ENCODE peak calls at places on chromosomes 3 and 15, in ten cellular contexts. H is dorsolateral prefrontal cortex, K is A172, I is retinal pigment epithelial cell, D is type B pancreatic cell, T is T follicular helper cell, B is A549, W is heart right ventricle, Z is WERI-Rb-1, U is cardiac fibroblast. O is an unnamed sample.

GRCh38 chr3:102104093-102104492 is 254.8 kb downstream of the NFKBIZ start:
- DNase-seq in W (no peak), I (no peak), T (no peak), B (no peak), Z (no peak), D (no peak), U (peak), H (no peak), K (no peak), O (no peak)

GRCh38 chr3:65146149-65146548 is 458.3 kb upstream of the ADAMTS9 start:
- DNase-seq in U (peak), D (no peak), Z (no peak), W (no peak), B (no peak), K (peak), H (no peak), T (no peak), I (no peak), O (no peak)

GRCh38 chr15:57503911-57504598 is 87.6 kb upstream of the MYZAP start:
- DNase-seq in H (no peak), U (peak), I (no peak), K (no peak), Z (no peak), B (no peak), T (no peak), W (no peak), D (no peak), O (no peak)

GRCh38 chr15:80989110-80989517 is 505 bp downstream of the MESD start:
- DNase-seq in K (no peak), H (no peak), U (no peak), D (no peak), B (peak), I (no peak), Z (no peak), T (no peak), W (no peak), O (no peak)

GRCh38 chr3:178421069-178421468 is 115.2 kb upstream of the KCNMB2 start:
- DNase-seq in U (no peak), I (no peak), Z (no peak), T (no peak), D (no peak), W (no peak), K (no peak), H (no peak), B (no peak), O (no peak)

GRCh38 chr15:49815506-49815905 is 194.7 kb downstream of the DTWD1 start:
- DNase-seq in Z (no peak), D (no peak), H (no peak), I (no peak), W (no peak), K (no peak), U (peak), T (no peak), B (no peak), O (no peak)

GRCh38 chr3:98807565-98807964 is 44.4 kb downstream of the ST3GAL6 start:
- DNase-seq in H (no peak), B (no peak), W (no peak), U (peak), I (no peak), K (no peak), T (no peak), D (no peak), Z (no peak), O (no peak)

GRCh38 chr15:31474059-31474868 is 147.6 kb downstream of the KLF13 start:
- DNase-seq in B (no peak), D (no peak), W (no peak), H (no peak), U (no peak), K (no peak), Z (no peak), I (no peak), T (no peak), O (no peak)

GRCh38 chr15:41965441-41966413 is 6.6 kb downstream of the EHD4 start:
- DNase-seq in H (no peak), I (no peak), T (no peak), W (peak), U (peak), B (no peak), K (no peak), Z (no peak), D (peak), O (no peak)

GRCh38 chr3:100044369-100044768 is 69.9 kb downstream of the FILIP1L start:
- DNase-seq in T (no peak), D (no peak), Z (no peak), B (no peak), U (no peak), W (no peak), H (no peak), I (no peak), K (no peak), O (no peak)

GRCh38 chr3:39146083-39146501 is 7.3 kb downstream of the CSRNP1 start:
- DNase-seq in B (no peak), I (no peak), K (peak), H (no peak), T (no peak), Z (no peak), D (no peak), W (no peak), U (peak), O (no peak)

GRCh38 chr3:21392521-21392920 is 358.5 kb downstream of the ZNF385D start:
- DNase-seq in I (peak), T (no peak), W (no peak), B (no peak), H (no peak), U (peak), K (no peak), D (no peak), Z (no peak), O (no peak)

GRCh38 chr3:177335728-177336127 is 138.4 kb upstream of the TBL1XR1 start:
- DNase-seq in Z (no peak), B (no peak), U (peak), K (peak), T (no peak), W (no peak), D (no peak), I (no peak), H (no peak), O (no peak)

GRCh38 chr3:103963599-103963998 is 1403.1 kb upstream of the ALCAM start:
- DNase-seq in U (no peak), B (no peak), H (no peak), D (no peak), Z (no peak), T (no peak), K (no peak), W (no peak), I (no peak), O (no peak)

GRCh38 chr15:35885870-35886269 is 339.9 kb upstream of the DPH6 start:
- DNase-seq in K (peak), D (no peak), U (no peak), W (no peak), H (no peak), I (no peak), T (no peak), Z (no peak), B (no peak), O (no peak)

GRCh38 chr3:30631237-30631961 is 25.0 kb downstream of the TGFBR2 start:
- DNase-seq in T (peak), D (no peak), W (no peak), Z (no peak), B (no peak), U (peak), I (peak), K (peak), H (no peak), O (peak)

GRCh38 chr3:149541091-149541491 is 66.6 kb downstream of the TM4SF4 start:
- DNase-seq in B (peak), T (no peak), H (no peak), Z (no peak), U (peak), D (no peak), I (no peak), W (no peak), K (peak), O (no peak)

GRCh38 chr3:24480497-24480896 is 14.2 kb downstream of the THRB start:
- DNase-seq in U (no peak), B (no peak), Z (no peak), D (no peak), W (no peak), T (no peak), H (no peak), K (no peak), I (no peak), O (no peak)

GRCh38 chr3:99298661-99299060 is 339.7 kb upstream of the COL8A1 start:
- DNase-seq in T (no peak), H (no peak), I (no peak), D (no peak), Z (no peak), U (no peak), W (no peak), B (no peak), K (no peak), O (no peak)

GRCh38 chr15:40693904-40694705 is 869 bp upstream of the RAD51 start:
- DNase-seq in I (no peak), H (no peak), Z (peak), W (no peak), D (no peak), U (peak), B (no peak), K (no peak), T (no peak), O (no peak)

GRCh38 chr3:15220661-15221060 is 14.6 kb downstream of the CAPN7 start:
- DNase-seq in H (no peak), W (no peak), K (no peak), I (no peak), U (no peak), B (no peak), D (no peak), T (no peak), Z (peak), O (no peak)

GRCh38 chr3:122668930-122669730 is 11.5 kb upstream of the PARP14 start:
- DNase-seq in W (no peak), K (no peak), I (no peak), T (no peak), Z (no peak), B (peak), H (no peak), U (peak), D (no peak), O (no peak)

GRCh38 chr3:45942051-45942825 is 1.0 kb upstream of the CXCR6 start:
- DNase-seq in U (no peak), I (peak), B (no peak), H (no peak), K (no peak), W (no peak), Z (peak), T (no peak), D (no peak), O (no peak)

GRCh38 chr3:181558870-181559269 is 152.9 kb upstream of the SOX2 start:
- DNase-seq in T (no peak), Z (no peak), K (peak), I (peak), U (no peak), D (no peak), W (peak), H (no peak), B (no peak), O (no peak)

GRCh38 chr3:180610981-180611380 is 9.0 kb downstream of the TTC14 start:
- DNase-seq in H (no peak), K (no peak), I (no peak), T (no peak), U (no peak), D (no peak), B (no peak), W (no peak), Z (no peak), O (no peak)

GRCh38 chr15:68795298-68795848 is 25.3 kb downstream of the ANP32A start:
- DNase-seq in I (peak), H (peak), W (peak), K (peak), B (no peak), D (no peak), U (peak), T (peak), Z (peak), O (peak)

GRCh38 chr3:118277803-118278202 is 756.8 kb downstream of the IGSF11 start:
- DNase-seq in U (no peak), B (no peak), H (no peak), I (no peak), K (no peak), D (no peak), W (no peak), T (no peak), Z (no peak), O (no peak)

GRCh38 chr15:65904301-65904700 is 35.0 kb downstream of the RAB11A start:
- DNase-seq in W (no peak), Z (no peak), K (no peak), D (no peak), B (no peak), I (no peak), T (no peak), H (no peak), U (peak), O (no peak)

GRCh38 chr15:71761649-71762048 is 48.7 kb upstream of the NR2E3 start:
- DNase-seq in W (no peak), B (peak), K (peak), Z (no peak), H (no peak), T (no peak), I (no peak), U (peak), D (no peak), O (no peak)

GRCh38 chr15:93141373-93141790 is 52.4 kb upstream of the RGMA start:
- DNase-seq in W (no peak), K (no peak), D (no peak), I (no peak), Z (no peak), U (no peak), T (peak), B (no peak), H (no peak), O (peak)

GRCh38 chr15:78272326-78272725 is 8.0 kb downstream of the DNAJA4 start:
- DNase-seq in I (no peak), T (no peak), Z (no peak), U (no peak), B (no peak), W (no peak), D (no peak), H (no peak), K (no peak), O (no peak)

GRCh38 chr15:38707802-38708671 is 143.4 kb upstream of the RASGRP1 start:
- DNase-seq in T (no peak), W (no peak), U (peak), D (no peak), I (no peak), B (peak), H (no peak), Z (peak), K (peak), O (no peak)

GRCh38 chr15:101115887-101116680 is 135.8 kb downstream of the CHSY1 start:
- DNase-seq in K (no peak), T (no peak), Z (no peak), W (peak), D (no peak), B (no peak), U (no peak), H (no peak), I (no peak), O (no peak)

GRCh38 chr15:66650433-66650832 is 51.6 kb upstream of the SMAD6 start:
- DNase-seq in W (peak), T (no peak), H (no peak), D (no peak), I (no peak), B (no peak), K (peak), Z (no peak), U (peak), O (no peak)

GRCh38 chr3:123401836-123402530 is 46.9 kb downstream of the ADCY5 start:
- DNase-seq in H (no peak), I (no peak), W (peak), K (no peak), B (no peak), T (no peak), U (no peak), D (no peak), Z (no peak), O (no peak)

GRCh38 chr3:120596116-120596852 is at the start of gene NDUFB4:
- DNase-seq in U (peak), D (peak), I (peak), T (peak), B (peak), K (peak), W (peak), Z (peak), H (peak), O (peak)

GRCh38 chr15:68725736-68726135 is 95.0 kb downstream of the ANP32A start:
- DNase-seq in D (no peak), Z (no peak), W (peak), H (no peak), I (no peak), K (no peak), B (no peak), U (peak), T (no peak), O (no peak)

GRCh38 chr15:84748274-84749110 is at the start of gene ZNF592:
- DNase-seq in K (peak), Z (peak), T (peak), B (peak), I (no peak), W (peak), H (peak), U (peak), D (peak), O (peak)

O was measured in T-cell.